ENCODE peak calls at places on chromosome 14, in seven cellular contexts. Z is GM12878, E is transverse colon, I is A549, B is A673, Q is ascending aorta, U is K562. R is an unnamed sample. For H3K9me3, the result is how much of the 10 kb centered on the place peaks cover.

GRCh38 chr14:53953002-53953827 is 3.4 kb downstream of the BMP4 start:
- DNase-seq in Z (no peak), E (peak), I (peak), B (peak), Q (peak), U (peak), R (peak)

GRCh38 chr14:72903707-72904106 is 9.8 kb upstream of the DPF3 start:
- DNase-seq in Z (no peak), E (no peak), I (no peak), B (no peak), Q (no peak), U (no peak), R (no peak)

GRCh38 chr14:93717968-93718320 is 70.3 kb downstream of the PRIMA1 start:
- DNase-seq in Z (no peak), E (no peak), I (no peak), B (no peak), Q (peak), U (no peak), R (peak)

GRCh38 chr14:37596790-37597189 is 1.4 kb downstream of the TTC6 start:
- DNase-seq in Z (no peak), E (no peak), I (no peak), B (no peak), Q (no peak), U (no peak), R (no peak)

GRCh38 chr14:71438684-71439083 is 493.5 kb upstream of the RGS6 start:
- DNase-seq in Z (no peak), E (no peak), I (no peak), B (peak), Q (no peak), U (no peak), R (no peak)

GRCh38 chr14:50333010-50333409 is 20.9 kb downstream of the DMAC2L start:
- DNase-seq in Z (no peak), E (no peak), I (no peak), B (no peak), Q (peak), U (no peak), R (no peak)

GRCh38 chr14:25113394-25113793 is 63.4 kb upstream of the STXBP6 start:
- DNase-seq in Z (no peak), E (no peak), I (no peak), B (no peak), Q (no peak), U (no peak), R (no peak)

GRCh38 chr14:77436042-77436441 is 12.7 kb upstream of the NOXRED1 start:
- DNase-seq in Z (no peak), E (no peak), I (no peak), B (no peak), Q (no peak), U (no peak), R (no peak)

GRCh38 chr14:89479802-89480201 is 62.8 kb upstream of the FOXN3 start:
- DNase-seq in Z (no peak), E (no peak), I (no peak), B (no peak), Q (no peak), U (no peak), R (no peak)

GRCh38 chr14:81055971-81056370 is 100.5 kb downstream of the TSHR start:
- DNase-seq in Z (no peak), E (no peak), I (no peak), B (no peak), Q (no peak), U (no peak), R (no peak)

GRCh38 chr14:98185036-98185435 is 1087.0 kb downstream of the BCL11B start:
- DNase-seq in Z (no peak), E (no peak), I (no peak), B (no peak), Q (no peak), U (no peak), R (no peak)

GRCh38 chr14:84670801-84671200 is 859.1 kb upstream of the FLRT2 start:
- DNase-seq in Z (no peak), E (no peak), I (no peak), B (no peak), Q (no peak), U (no peak), R (no peak)

GRCh38 chr14:51547701-51548100 is 104.0 kb upstream of the FRMD6 start:
- DNase-seq in Z (no peak), E (no peak), I (no peak), B (no peak), Q (no peak), U (no peak), R (no peak)

GRCh38 chr14:91065266-91065665 is 4.8 kb upstream of the RPS6KA5 start:
- DNase-seq in Z (no peak), E (no peak), I (no peak), B (no peak), Q (no peak), U (no peak), R (no peak)

GRCh38 chr14:73774244-73774575 is 60.0 kb upstream of the PNMA1 start:
- DNase-seq in Z (no peak), E (no peak), I (no peak), B (no peak), Q (no peak), U (no peak), R (no peak)

GRCh38 chr14:100593751-100594624 is 6.8 kb upstream of the BEGAIN start:
- DNase-seq in Z (no peak), E (no peak), I (no peak), B (no peak), Q (no peak), U (no peak), R (peak)

GRCh38 chr14:100467046-100467750 is 120.0 kb downstream of the BEGAIN start:
- DNase-seq in Z (no peak), E (no peak), I (no peak), B (no peak), Q (no peak), U (no peak), R (no peak)

GRCh38 chr14:32808574-32809098 is 130.0 kb upstream of the NPAS3 start:
- DNase-seq in Z (no peak), E (no peak), I (no peak), B (peak), Q (no peak), U (no peak), R (no peak)

GRCh38 chr14:104383931-104384775 is 195.4 kb upstream of the C14orf180 start:
- DNase-seq in Z (no peak), E (no peak), I (no peak), B (no peak), Q (no peak), U (no peak), R (no peak)

GRCh38 chr14:58171090-58171489 is 19.1 kb upstream of the ARMH4 start:
- DNase-seq in Z (peak), E (peak), I (peak), B (peak), Q (peak), U (peak), R (no peak)

GRCh38 chr14:98144964-98145363 is 1127.0 kb downstream of the BCL11B start:
- DNase-seq in Z (no peak), E (no peak), I (no peak), B (no peak), Q (no peak), U (no peak), R (no peak)

GRCh38 chr14:20118795-20119194 is 8.3 kb downstream of the OR4K17 start:
- DNase-seq in Z (no peak), E (no peak), I (no peak), B (no peak), Q (no peak), U (no peak), R (no peak)

GRCh38 chr14:57749267-57749666 is 116.6 kb downstream of the SLC35F4 start:
- DNase-seq in Z (no peak), E (no peak), I (peak), B (no peak), Q (no peak), U (no peak), R (no peak)

GRCh38 chr14:75306917-75307699 is 28.5 kb downstream of the FOS start:
- DNase-seq in Z (no peak), E (no peak), I (peak), B (peak), Q (peak), U (peak), R (peak)

GRCh38 chr14:77151245-77151644 is 9.7 kb upstream of the ZDHHC22 start:
- DNase-seq in Z (no peak), E (no peak), I (peak), B (peak), Q (no peak), U (peak), R (no peak)

GRCh38 chr14:68694516-68695235 is 98.2 kb downstream of the ZFP36L1 start:
- DNase-seq in Z (no peak), E (no peak), I (no peak), B (no peak), Q (no peak), U (no peak), R (peak)

DNA sequence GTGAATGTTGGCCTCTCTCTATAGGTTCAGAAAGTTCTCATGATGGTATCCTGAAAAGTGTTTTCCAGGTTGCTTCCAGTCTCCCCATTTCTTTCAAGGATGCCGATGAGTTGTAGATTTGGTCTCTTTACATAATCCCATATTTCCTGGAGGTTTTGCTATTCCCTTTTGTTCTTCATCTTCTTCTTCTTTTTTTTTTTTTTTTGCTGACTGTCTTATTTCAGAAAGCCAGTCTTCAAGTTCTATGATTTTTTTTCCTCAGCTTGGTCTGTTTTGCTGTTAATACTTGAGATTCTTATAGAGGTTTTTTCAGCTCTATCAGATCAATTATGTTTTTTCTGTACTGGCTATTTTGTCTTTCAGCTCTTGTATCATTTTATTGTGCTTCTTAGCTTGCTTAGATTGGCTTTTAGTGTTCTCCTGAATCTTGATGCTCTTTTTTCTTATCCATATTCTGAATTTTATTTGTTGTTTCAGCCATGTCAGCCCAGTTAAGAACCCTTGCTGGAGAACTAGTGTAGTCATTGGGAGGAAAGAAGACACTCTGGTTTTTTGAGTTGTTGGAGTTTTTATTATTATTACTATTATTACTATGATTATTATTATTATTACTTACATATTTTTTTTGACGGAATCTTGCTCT is 124.4 kb downstream of the FUT8 start:
- DNase-seq in Z (no peak), E (no peak), I (no peak), B (no peak), Q (no peak), U (no peak), R (no peak)
- H3K9me3 ChIP-seq in Z (under half), E (under half), I (under half), B (under half), Q (under half), U (under half), R (under half)

GRCh38 chr14:60252630-60253029 is 3.6 kb downstream of the PPM1A start:
- DNase-seq in Z (no peak), E (no peak), I (no peak), B (no peak), Q (no peak), U (no peak), R (no peak)

GRCh38 chr14:60250318-60251035 is 1.5 kb downstream of the PPM1A start:
- DNase-seq in Z (no peak), E (peak), I (peak), B (peak), Q (no peak), U (no peak), R (no peak)

GRCh38 chr14:60249321-60250251 is 565 bp downstream of the PPM1A start:
- DNase-seq in Z (no peak), E (peak), I (peak), B (peak), Q (peak), U (peak), R (peak)

GRCh38 chr14:60253649-60254048 is 4.6 kb downstream of the PPM1A start:
- DNase-seq in Z (no peak), E (no peak), I (no peak), B (no peak), Q (no peak), U (no peak), R (no peak)

GRCh38 chr14:60251877-60252276 is 2.9 kb downstream of the PPM1A start:
- DNase-seq in Z (no peak), E (no peak), I (no peak), B (no peak), Q (no peak), U (no peak), R (no peak)
- H3K27ac ChIP-seq in Z (peak), E (peak), I (no peak), B (no peak), Q (no peak), U (peak), R (no peak)

DNA sequence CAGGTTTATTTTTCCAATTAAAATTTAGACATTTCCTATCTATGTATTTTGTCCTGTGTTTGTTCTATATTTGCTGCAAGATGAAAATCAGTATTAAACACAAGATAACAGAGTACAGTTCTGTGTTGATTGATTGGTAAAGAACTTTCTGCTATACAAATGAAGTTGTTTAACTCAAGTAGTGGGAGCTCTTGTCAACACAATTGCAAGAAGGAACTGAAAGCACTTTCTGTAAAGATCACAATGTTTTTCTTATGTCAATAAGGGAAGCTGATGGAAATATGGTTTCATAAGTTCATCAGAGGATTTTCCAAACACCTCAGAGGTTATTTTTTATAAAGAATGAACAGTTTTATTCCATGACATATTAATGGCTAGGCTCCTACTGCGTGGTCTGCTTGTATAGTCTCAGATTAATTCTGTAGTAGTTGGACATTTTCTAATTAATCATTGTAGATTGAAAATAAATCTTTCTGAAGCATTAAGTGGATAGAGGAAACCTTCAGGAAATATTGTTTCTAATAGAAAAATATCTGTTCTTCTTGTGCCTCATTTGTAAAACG is 379.5 kb downstream of the LRFN5 start:
- DNase-seq in Z (no peak), E (no peak), I (no peak), B (no peak), Q (no peak), U (no peak), R (no peak)
- H3K9me3 ChIP-seq in Z (under half), E (under half), I (under half), B (under half), Q (under half), U (under half), R (under half)

GRCh38 chr14:55457496-55457895 is 17.1 kb upstream of the TBPL2 start:
- DNase-seq in Z (no peak), E (no peak), I (no peak), B (no peak), Q (no peak), U (no peak), R (no peak)

GRCh38 chr14:55454264-55455151 is 14.1 kb upstream of the TBPL2 start:
- DNase-seq in Z (no peak), E (peak), I (peak), B (peak), Q (no peak), U (no peak), R (no peak)

GRCh38 chr14:55458800-55459577 is 18.6 kb upstream of the TBPL2 start:
- DNase-seq in Z (no peak), E (no peak), I (no peak), B (no peak), Q (no peak), U (no peak), R (no peak)
- H3K27ac ChIP-seq in Z (no peak), E (no peak), I (peak), B (no peak), Q (no peak), U (no peak), R (no peak)

DNA sequence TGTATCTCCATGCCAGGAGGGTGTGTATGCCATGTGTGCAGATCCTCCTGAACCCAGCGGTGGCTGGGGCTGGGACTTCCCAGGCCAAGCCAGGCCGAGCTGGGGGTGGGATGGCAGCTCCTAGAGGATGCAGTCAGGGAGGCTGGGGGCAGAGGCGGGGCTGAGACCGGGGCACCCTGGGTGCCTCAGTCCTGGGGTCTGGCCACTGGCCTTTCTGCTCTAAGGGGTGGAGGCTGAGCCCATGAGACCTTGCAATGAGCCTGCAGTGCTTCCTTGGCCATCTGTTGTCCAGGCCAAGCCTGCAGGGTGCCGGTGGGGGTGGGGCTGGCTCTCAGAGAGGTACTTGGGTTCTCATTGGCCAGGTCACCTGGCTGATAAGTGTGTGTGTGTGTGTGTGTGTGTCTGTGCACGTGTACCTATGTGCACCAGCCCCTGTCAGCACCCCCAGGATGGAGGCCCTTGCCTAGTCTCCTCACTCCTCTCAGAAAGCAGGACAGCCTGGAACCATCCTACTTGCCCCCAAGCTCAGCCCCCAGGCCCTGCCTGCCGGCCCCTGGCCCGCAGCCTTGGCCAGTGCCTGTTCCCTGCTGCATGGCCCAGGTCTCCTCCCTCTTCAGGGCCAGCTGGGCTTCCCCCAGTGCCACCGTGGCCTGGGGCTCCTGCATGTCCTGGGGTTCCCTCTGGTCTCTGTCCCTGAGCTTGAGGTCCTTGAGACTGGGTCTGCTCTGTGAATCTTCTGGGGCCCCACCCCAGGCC is 10.6 kb upstream of the TNFAIP2 start:
- DNase-seq in Z (no peak), E (no peak), I (peak), B (no peak), Q (no peak), U (no peak), R (no peak)
- H3K9me3 ChIP-seq in Z (under half), E (under half), I (under half), B (under half), Q (under half), U (under half), R (under half)

GRCh38 chr14:29900609-29901350 is 26.9 kb downstream of the PRKD1 start:
- DNase-seq in Z (no peak), E (no peak), I (no peak), B (no peak), Q (no peak), U (no peak), R (no peak)

GRCh38 chr14:29911815-29912214 is 15.8 kb downstream of the PRKD1 start:
- DNase-seq in Z (no peak), E (no peak), I (no peak), B (peak), Q (no peak), U (no peak), R (no peak)

GRCh38 chr14:29908652-29909577 is 18.7 kb downstream of the PRKD1 start:
- DNase-seq in Z (no peak), E (no peak), I (no peak), B (no peak), Q (no peak), U (no peak), R (no peak)

GRCh38 chr14:29905549-29905948 is 22.1 kb downstream of the PRKD1 start:
- DNase-seq in Z (no peak), E (no peak), I (no peak), B (no peak), Q (no peak), U (no peak), R (no peak)

GRCh38 chr14:29906256-29906885 is 21.3 kb downstream of the PRKD1 start:
- DNase-seq in Z (no peak), E (no peak), I (peak), B (no peak), Q (no peak), U (no peak), R (no peak)
- H3K27ac ChIP-seq in Z (no peak), E (no peak), I (peak), B (no peak), Q (peak), U (no peak), R (no peak)

GRCh38 chr14:105842105-105842504 is 315.7 kb downstream of the TMEM121 start:
- DNase-seq in Z (no peak), E (no peak), I (no peak), B (no peak), Q (no peak), U (no peak), R (no peak)
- H3K9me3 ChIP-seq in Z (under half), E (under half), I (under half), B (under half), Q (under half), U (under half), R (under half)

DNA sequence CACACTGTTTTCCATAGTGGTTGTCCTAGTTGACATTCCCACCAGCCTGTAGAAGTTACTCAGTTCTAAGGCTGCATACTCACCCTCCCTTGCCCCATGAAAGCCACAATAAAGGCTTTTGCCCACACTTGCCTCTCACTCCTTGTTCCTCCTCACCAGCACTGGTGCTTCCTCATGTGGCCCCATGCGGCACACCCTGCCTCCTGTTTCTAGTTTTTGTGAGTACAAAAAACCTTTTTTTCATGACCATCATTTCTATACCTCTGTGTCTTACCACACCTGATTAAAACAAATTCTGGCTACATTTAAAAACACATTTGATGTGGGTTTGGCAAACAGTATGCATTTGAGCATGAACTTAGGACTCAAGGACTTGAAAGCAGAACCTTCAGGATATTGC is 40.7 kb upstream of the RIN3 start:
- DNase-seq in Z (no peak), E (peak), I (no peak), B (no peak), Q (no peak), U (no peak), R (no peak)
- H3K27ac ChIP-seq in Z (no peak), E (no peak), I (peak), B (no peak), Q (peak), U (no peak), R (no peak)

DNA sequence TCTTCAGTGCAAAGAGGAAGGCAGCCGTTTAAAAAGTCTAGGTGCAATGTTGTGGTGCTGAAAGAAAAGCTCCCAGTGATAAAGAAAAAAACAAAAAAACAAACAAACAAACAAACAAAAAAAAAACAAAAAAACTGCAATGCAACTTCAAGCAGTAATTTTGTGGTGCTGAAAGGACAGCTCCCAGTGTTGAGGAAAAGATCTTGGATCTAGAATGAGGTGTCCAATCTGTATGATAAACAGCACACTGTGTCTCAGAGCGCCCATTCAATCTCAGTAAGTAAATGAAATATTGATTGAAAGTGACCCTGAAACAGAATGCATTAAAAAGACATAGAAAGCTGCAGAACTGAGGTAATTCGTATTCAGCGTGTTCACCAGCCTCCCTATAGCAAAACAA is 153.1 kb downstream of the NOVA1 start:
- DNase-seq in Z (no peak), E (no peak), I (no peak), B (peak), Q (no peak), U (no peak), R (no peak)
- H3K9me3 ChIP-seq in Z (under half), E (under half), I (under half), B (under half), Q (under half), U (under half), R (under half)